ENCODE peak calls at places on chromosomes 13 and 19, in six cellular contexts. P, O, T, I, V and R are unnamed samples.

GRCh38 chr13:24742294-24742693 is 21.7 kb upstream of the RNF17 start:
- DNase-seq in P (no peak), O (no peak), T (no peak), I (no peak), V (no peak), R (no peak)

GRCh38 chr13:94917814-94918213 is 205.5 kb upstream of the SOX21 start:
- DNase-seq in P (no peak), O (no peak), T (no peak), I (no peak), V (no peak), R (no peak)

GRCh38 chr13:72258340-72258981 is 391.5 kb upstream of the DACH1 start:
- DNase-seq in P (no peak), O (no peak), T (peak; percentile 52), I (no peak), V (no peak), R (peak; percentile 6)

GRCh38 chr13:50798923-50799322 is 44.6 kb downstream of the DLEU7 start:
- DNase-seq in P (no peak), O (no peak), T (no peak), I (no peak), V (no peak), R (no peak)

GRCh38 chr19:43467730-43468129 is 2.3 kb upstream of the LYPD3 start:
- DNase-seq in P (peak; percentile 18), O (no peak), T (no peak), I (no peak), V (no peak), R (no peak)

GRCh38 chr19:56150358-56150757 is 9.3 kb downstream of the ZNF444 start:
- DNase-seq in P (no peak), O (no peak), T (no peak), I (no peak), V (no peak), R (no peak)

GRCh38 chr19:48962029-48962848 is 2.9 kb upstream of the FTL start:
- DNase-seq in P (peak; percentile 81), O (peak; percentile 77), T (peak; percentile 62), I (no peak), V (no peak), R (no peak)

GRCh38 chr13:30241537-30241936 is 65.8 kb downstream of the KATNAL1 start:
- DNase-seq in P (no peak), O (no peak), T (no peak), I (no peak), V (no peak), R (no peak)

GRCh38 chr19:44657211-44657921 is 13.7 kb downstream of the PVR start:
- DNase-seq in P (peak; percentile 62), O (peak; percentile 76), T (peak; percentile 95), I (no peak), V (peak; percentile 86), R (no peak)

GRCh38 chr13:30978981-30979956 is 46.8 kb downstream of the TEX26 start:
- DNase-seq in P (peak; percentile 16), O (peak; percentile 24), T (peak; percentile 92), I (peak; percentile 38), V (peak; percentile 29), R (no peak)

GRCh38 chr19:1122972-1123363 is 19.2 kb downstream of the GPX4 start:
- DNase-seq in P (peak; percentile 29), O (peak; percentile 99), T (peak; percentile 100), I (peak; percentile 55), V (peak; percentile 99), R (peak; percentile 86)

GRCh38 chr19:51490676-51491075 is 10.9 kb downstream of the SIGLEC12 start:
- DNase-seq in P (no peak), O (peak; percentile 47), T (no peak), I (no peak), V (no peak), R (no peak)

GRCh38 chr13:44629465-44630183 is 53.5 kb upstream of the TSC22D1 start:
- DNase-seq in P (no peak), O (no peak), T (no peak), I (no peak), V (no peak), R (no peak)

GRCh38 chr13:23679214-23679613 is 109.0 kb downstream of the TNFRSF19 start:
- DNase-seq in P (no peak), O (no peak), T (no peak), I (no peak), V (no peak), R (no peak)

GRCh38 chr19:2015611-2015950 is at the start of gene BTBD2:
- DNase-seq in P (no peak), O (no peak), T (no peak), I (peak; percentile 86), V (peak; percentile 92), R (no peak)

GRCh38 chr19:43455321-43456113 is 9.9 kb downstream of the LYPD3 start:
- DNase-seq in P (no peak), O (no peak), T (no peak), I (no peak), V (no peak), R (no peak)

GRCh38 chr13:67437246-67437645 is 207.1 kb upstream of the PCDH9 start:
- DNase-seq in P (no peak), O (no peak), T (no peak), I (no peak), V (no peak), R (no peak)

GRCh38 chr19:48991823-48992570 is 1.1 kb downstream of the GYS1 start:
- DNase-seq in P (no peak), O (peak; percentile 44), T (no peak), I (no peak), V (peak; percentile 59), R (peak; percentile 74)

GRCh38 chr19:10352764-10353671 is 13.6 kb upstream of the ICAM3 start:
- DNase-seq in P (no peak), O (peak; percentile 73), T (peak; percentile 96), I (no peak), V (no peak), R (no peak)

GRCh38 chr13:36841411-36841810 is 22.4 kb downstream of the RFXAP start:
- DNase-seq in P (no peak), O (no peak), T (no peak), I (no peak), V (no peak), R (no peak)

GRCh38 chr19:48907671-48908070 is 7.6 kb downstream of the NUCB1 start:
- DNase-seq in P (peak; percentile 83), O (peak; percentile 4), T (no peak), I (no peak), V (no peak), R (no peak)

GRCh38 chr13:97018029-97018819 is 23.9 kb upstream of the OXGR1 start:
- DNase-seq in P (peak; percentile 36), O (peak; percentile 28), T (peak; percentile 58), I (peak; percentile 52), V (peak; percentile 41), R (no peak)

GRCh38 chr13:85521586-85521985 is 277.6 kb downstream of the SLITRK6 start:
- DNase-seq in P (no peak), O (no peak), T (no peak), I (no peak), V (no peak), R (peak; percentile 35)

GRCh38 chr19:31223805-31224534 is 125.3 kb downstream of the TSHZ3 start:
- DNase-seq in P (no peak), O (no peak), T (no peak), I (no peak), V (no peak), R (no peak)
- TF ChIP-seq JUND in P (no peak), O (no peak), T (no peak), I (no peak), V (peak; percentile 46), R (no peak)

DNA sequence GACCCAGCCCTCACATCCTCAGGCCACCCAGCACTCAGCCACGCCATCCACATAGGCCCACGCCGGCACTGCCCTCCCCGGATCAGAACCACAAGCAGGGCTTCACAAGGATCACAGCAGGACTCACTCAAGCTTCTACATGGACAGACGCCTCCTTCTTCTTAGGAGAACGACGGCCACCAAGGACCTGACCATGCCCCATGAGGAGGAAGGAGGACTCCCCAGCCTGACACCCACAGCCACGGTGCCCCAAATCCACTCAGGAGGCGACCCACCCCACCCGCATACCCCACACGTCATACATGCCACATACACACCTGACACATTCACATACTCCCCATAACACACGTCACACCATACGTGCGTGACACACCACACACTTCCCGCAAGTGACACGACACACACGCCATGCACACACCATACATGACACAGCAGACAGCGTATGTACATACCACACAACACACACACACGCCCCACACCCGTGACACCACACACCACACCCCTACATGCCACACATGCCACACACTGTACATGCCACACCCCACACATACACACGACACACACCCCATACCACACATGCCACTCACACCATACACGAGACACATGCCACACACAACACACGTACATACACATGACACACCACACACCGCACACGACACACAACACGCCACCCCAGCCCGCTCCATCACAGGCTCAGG is 50.4 kb downstream of the MLLT1 start:
- DNase-seq in P (no peak), O (no peak), T (no peak), I (no peak), V (no peak), R (no peak)
- TF ChIP-seq JUND in P (no peak), O (no peak), T (no peak), I (no peak), V (no peak), R (no peak)

DNA sequence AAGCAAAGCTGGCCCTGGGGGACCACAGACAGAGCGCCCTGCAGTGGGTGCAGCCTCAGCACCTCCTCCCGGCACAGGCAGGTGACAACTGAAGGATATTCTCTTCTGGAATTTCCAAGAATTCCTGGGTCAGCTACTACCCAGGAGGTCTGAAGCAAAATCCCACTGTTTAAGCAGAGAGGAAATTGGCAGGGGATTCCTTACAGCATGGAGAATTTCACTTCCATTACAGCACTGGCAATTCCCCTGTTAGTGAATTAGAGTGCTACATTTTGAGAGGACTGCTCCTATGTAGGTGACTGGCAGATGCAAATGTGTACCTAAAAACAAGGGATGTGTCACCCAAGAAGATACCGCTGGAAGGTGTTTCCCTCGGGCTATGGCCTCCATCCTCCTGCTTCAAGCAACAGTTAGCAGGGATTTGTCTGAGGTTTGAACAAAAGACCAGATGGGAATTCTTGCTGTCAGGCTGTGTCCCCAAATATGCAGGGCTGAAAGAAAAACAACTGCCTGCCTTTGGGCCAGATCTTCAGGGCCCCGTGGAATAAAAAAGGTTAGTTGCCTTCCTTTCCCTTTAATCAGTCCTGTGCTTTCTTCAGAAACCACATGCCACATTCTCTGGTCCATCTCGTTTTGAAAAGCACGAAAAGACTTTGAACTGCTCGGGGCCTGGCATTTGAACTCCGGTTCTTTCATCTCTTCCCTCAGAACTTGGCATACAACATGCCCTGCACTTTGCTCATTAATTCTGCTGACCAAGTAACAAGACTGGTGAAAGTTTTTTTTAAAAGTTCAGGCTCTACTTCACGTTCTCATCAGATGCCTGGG is 296.4 kb downstream of the DNAJC15 start:
- DNase-seq in P (peak; percentile 4), O (no peak), T (no peak), I (no peak), V (no peak), R (no peak)
- TF ChIP-seq JUND in P (no peak), O (no peak), T (no peak), I (no peak), V (no peak), R (no peak)

GRCh38 chr13:40061466-40062450 is 406.3 kb downstream of the COG6 start:
- DNase-seq in P (no peak), O (no peak), T (no peak), I (no peak), V (no peak), R (no peak)

GRCh38 chr13:40058757-40059236 is 403.3 kb downstream of the COG6 start:
- DNase-seq in P (no peak), O (no peak), T (no peak), I (no peak), V (no peak), R (no peak)

GRCh38 chr13:40057228-40057627 is 401.8 kb downstream of the COG6 start:
- DNase-seq in P (no peak), O (no peak), T (no peak), I (no peak), V (no peak), R (no peak)

GRCh38 chr13:40060318-40061007 is 405.0 kb downstream of the COG6 start:
- DNase-seq in P (no peak), O (no peak), T (no peak), I (no peak), V (no peak), R (no peak)

GRCh38 chr13:40059540-40060232 is 404.2 kb downstream of the COG6 start:
- DNase-seq in P (no peak), O (no peak), T (no peak), I (no peak), V (no peak), R (no peak)
- TF ChIP-seq JUND in P (no peak), O (no peak), T (no peak), I (no peak), V (no peak), R (no peak)